ENCODE peak calls at places on chromosomes 3 and 15, in four cellular contexts. J is WTC11, P is GM12878, K is K562. O is an unnamed sample.
A peak's percentile ranks its signal among the peaks of the same experiment; 100 is the strongest.

GRCh38 chr3:123740391-123740822 is 143.7 kb downstream of the MYLK start:
- DNase-seq in J (no peak), P (no peak), K (no peak), O (no peak)

GRCh38 chr3:16448691-16449090 is 64.8 kb downstream of the RFTN1 start:
- DNase-seq in J (no peak), P (no peak), K (no peak), O (peak; percentile 24)

GRCh38 chr15:34942363-34942762 is 27.2 kb downstream of the AQR start:
- DNase-seq in J (no peak), P (no peak), K (no peak), O (no peak)

GRCh38 chr3:110583373-110583935 is 488.2 kb upstream of the NECTIN3 start:
- DNase-seq in J (no peak), P (no peak), K (no peak), O (peak; percentile 67)

GRCh38 chr3:126671521-126671920 is 16.6 kb upstream of the TXNRD3 start:
- DNase-seq in J (no peak), P (no peak), K (no peak), O (no peak)

GRCh38 chr15:99727330-99727729 is 5.9 kb downstream of the LYSMD4 start:
- DNase-seq in J (no peak), P (no peak), K (no peak), O (no peak)

GRCh38 chr3:32310336-32310735 is 71.9 kb downstream of the CMTM8 start:
- DNase-seq in J (no peak), P (no peak), K (no peak), O (no peak)

GRCh38 chr15:67105065-67105951 is 39.9 kb downstream of the SMAD3 start:
- DNase-seq in J (no peak), P (no peak), K (no peak), O (no peak)

GRCh38 chr15:42385980-42386695 is 26.8 kb downstream of the CAPN3 start:
- DNase-seq in J (no peak), P (no peak), K (peak; percentile 44), O (no peak)

GRCh38 chr15:66911131-66911700 is 154.2 kb upstream of the SMAD3 start:
- DNase-seq in J (no peak), P (no peak), K (no peak), O (no peak)

GRCh38 chr15:73002509-73002908 is 49.8 kb upstream of the NEO1 start:
- DNase-seq in J (no peak), P (no peak), K (no peak), O (no peak)

GRCh38 chr3:22713936-22714335 is 489.2 kb upstream of the UBE2E2 start:
- DNase-seq in J (no peak), P (no peak), K (no peak), O (no peak)

GRCh38 chr3:150469931-150470740 is 62.0 kb downstream of the TSC22D2 start:
- DNase-seq in J (no peak), P (no peak), K (no peak), O (no peak)

GRCh38 chr15:72110355-72110754 is 7.6 kb downstream of the MYO9A start:
- DNase-seq in J (no peak), P (no peak), K (no peak), O (no peak)

GRCh38 chr3:71532639-71533395 is 50.7 kb downstream of the FOXP1 start:
- DNase-seq in J (no peak), P (no peak), K (no peak), O (no peak)

GRCh38 chr3:138875754-138876664 is 41.3 kb upstream of the PIK3CB start:
- DNase-seq in J (no peak), P (no peak), K (peak; percentile 93), O (no peak)

GRCh38 chr3:192082733-192083660 is 622.0 kb downstream of the PYDC2 start:
- DNase-seq in J (no peak), P (peak; percentile 23), K (no peak), O (no peak)

GRCh38 chr15:43776718-43777292 is at the start of gene ELL3:
- DNase-seq in J (peak; percentile 68), P (no peak), K (peak; percentile 44), O (peak; percentile 80)

GRCh38 chr3:50545781-50546180 is 21.8 kb downstream of the C3orf18 start:
- DNase-seq in J (no peak), P (no peak), K (no peak), O (peak; percentile 52)

GRCh38 chr3:157669403-157669802 is 166.2 kb upstream of the VEPH1 start:
- DNase-seq in J (no peak), P (no peak), K (no peak), O (no peak)

GRCh38 chr3:122305818-122306621 is 19.0 kb upstream of the CSTA start:
- DNase-seq in J (peak; percentile 30), P (no peak), K (no peak), O (peak; percentile 66)

GRCh38 chr3:140766465-140766864 is 88.6 kb downstream of the TRIM42 start:
- DNase-seq in J (no peak), P (no peak), K (no peak), O (no peak)

GRCh38 chr3:14431928-14432834 is 29.8 kb downstream of the SLC6A6 start:
- DNase-seq in J (no peak), P (peak; percentile 90), K (peak; percentile 97), O (no peak)

GRCh38 chr3:151871639-151872468 is 1.6 kb upstream of the SUCNR1 start:
- DNase-seq in J (no peak), P (peak; percentile 60), K (peak; percentile 58), O (no peak)

GRCh38 chr3:159886050-159886449 is 102.6 kb upstream of the IL12A start:
- DNase-seq in J (no peak), P (no peak), K (no peak), O (no peak)

GRCh38 chr3:132209860-132210259 is 107.3 kb upstream of the ACP3 start:
- DNase-seq in J (no peak), P (no peak), K (no peak), O (no peak)

GRCh38 chr3:34394978-34395748 is 596.7 kb downstream of the PDCD6IP start:
- DNase-seq in J (peak; percentile 29), P (no peak), K (no peak), O (peak; percentile 25)

GRCh38 chr3:64584193-64584592 is 103.6 kb downstream of the ADAMTS9 start:
- DNase-seq in J (no peak), P (no peak), K (no peak), O (no peak)

GRCh38 chr15:70271422-70272088 is 173.8 kb upstream of the TLE3 start:
- DNase-seq in J (no peak), P (no peak), K (no peak), O (no peak)

GRCh38 chr3:56125358-56126005 is 342.8 kb downstream of the ERC2 start:
- DNase-seq in J (no peak), P (no peak), K (peak; percentile 5), O (peak; percentile 21)

GRCh38 chr3:107911337-107912000 is 179.4 kb downstream of the CD47 start:
- DNase-seq in J (no peak), P (no peak), K (no peak), O (no peak)

GRCh38 chr3:60046212-60046611 is 996.4 kb upstream of the CFAP20DC start:
- DNase-seq in J (no peak), P (no peak), K (no peak), O (no peak)

GRCh38 chr3:137347817-137348368 is 390.1 kb downstream of the IL20RB start:
- DNase-seq in J (no peak), P (no peak), K (no peak), O (no peak)

GRCh38 chr3:150635526-150635925 is 32.4 kb downstream of the SELENOT start:
- DNase-seq in J (no peak), P (peak; percentile 26), K (no peak), O (peak; percentile 36)

GRCh38 chr3:12751548-12751947 is 7.5 kb downstream of the TMEM40 start:
- DNase-seq in J (no peak), P (no peak), K (no peak), O (no peak)

GRCh38 chr3:89032331-89033063 is 74.9 kb upstream of the EPHA3 start:
- DNase-seq in J (no peak), P (no peak), K (no peak), O (no peak)
- TF ChIP-seq CREB1 in J (no peak), P (no peak), K (no peak), O (no peak)

DNA sequence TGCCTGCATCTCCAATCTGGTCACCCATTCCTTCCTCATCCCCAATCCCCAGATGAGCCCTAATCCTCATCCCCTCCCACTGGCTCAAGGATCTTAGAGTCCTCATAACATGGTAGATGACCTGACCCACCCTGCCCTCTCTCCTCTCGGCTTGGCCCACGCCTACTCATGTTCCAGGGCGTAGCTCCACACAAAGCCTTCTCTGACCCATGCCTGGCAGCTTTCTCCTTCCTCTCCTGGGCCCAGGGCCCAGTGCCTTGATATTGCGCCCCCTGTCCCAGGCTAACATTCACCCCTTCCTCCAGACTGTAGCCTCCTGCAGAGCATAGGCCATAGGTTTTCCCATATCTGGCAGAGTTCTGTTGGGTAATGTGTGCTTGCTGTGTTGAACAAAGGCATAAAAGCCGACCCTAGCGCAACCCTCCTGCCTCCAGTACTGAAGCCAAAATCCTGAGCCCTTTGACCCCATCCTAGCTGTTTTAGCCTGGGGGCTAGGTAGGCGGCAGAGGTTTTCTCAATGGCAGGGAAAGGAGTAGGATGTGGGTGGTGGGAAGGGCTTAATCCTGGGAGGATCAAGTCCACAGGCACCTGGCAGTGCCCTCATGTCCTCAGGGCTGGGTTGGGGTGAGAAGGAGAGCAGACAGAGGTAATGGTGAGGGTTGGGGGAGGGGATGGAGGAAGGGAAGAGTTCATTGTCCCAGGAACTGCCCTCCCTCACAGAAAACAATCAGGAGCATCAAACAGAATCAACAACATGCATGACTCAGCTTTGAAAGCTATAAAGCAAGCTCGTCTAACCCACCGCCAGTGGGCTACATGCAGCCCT is 35.5 kb downstream of the MESD start:
- DNase-seq in J (no peak), P (no peak), K (peak; percentile 23), O (peak; percentile 72)
- TF ChIP-seq CREB1 in J (no peak), P (no peak), K (no peak), O (no peak)

GRCh38 chr3:187628169-187628568 is 42.0 kb downstream of the SST start:
- DNase-seq in J (no peak), P (no peak), K (no peak), O (peak; percentile 72)
- TF ChIP-seq CREB1 in J (no peak), P (no peak), K (no peak), O (no peak)

GRCh38 chr15:28977377-28978010 is 91.7 kb downstream of the APBA2 start:
- DNase-seq in J (no peak), P (no peak), K (no peak), O (no peak)
- TF ChIP-seq CREB1 in J (no peak), P (no peak), K (no peak), O (no peak)

DNA sequence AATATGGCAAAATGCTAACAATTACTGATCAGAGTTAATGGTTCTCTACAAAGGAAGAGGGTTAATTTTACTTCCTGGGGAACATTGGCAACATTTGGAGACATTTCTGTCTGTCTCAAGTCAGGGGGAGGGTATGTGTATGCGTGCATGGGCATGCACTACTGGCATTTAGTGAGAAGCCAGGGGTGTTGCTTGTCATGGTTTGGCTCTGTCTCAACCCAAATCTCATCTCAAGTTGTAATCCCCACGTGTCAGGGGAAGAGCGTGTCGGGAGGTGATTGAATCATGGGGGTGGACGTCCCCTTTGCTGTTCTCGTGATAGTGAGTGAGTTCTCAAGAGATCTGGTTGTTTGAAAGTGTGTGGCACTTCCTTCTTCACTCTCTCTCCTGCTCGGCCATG is 28.3 kb upstream of the TNIK start:
- DNase-seq in J (no peak), P (no peak), K (no peak), O (no peak)
- TF ChIP-seq CREB1 in J (no peak), P (no peak), K (no peak), O (no peak)

GRCh38 chr15:55344206-55344605 is 25.2 kb downstream of the PIGB start:
- DNase-seq in J (peak; percentile 33), P (no peak), K (no peak), O (peak; percentile 74)
- TF ChIP-seq CREB1 in J (no peak), P (no peak), K (no peak), O (no peak)